ENCODE peak calls at places on chromosomes 2 and 18, in ten cellular contexts. E is K562, X is lung, T is heart right ventricle, G is tibial nerve, W is GM23248, R is IMR-90, J is neural progenitor cell, K is adrenal gland, C is upper lobe of right lung. B is an unnamed sample. For H3K4me1, the result is how much of the 10 kb centered on the place peaks cover.

GRCh38 chr2:66874411-66874810 is 439.5 kb downstream of the MEIS1 start:
- DNase-seq in E (no peak), X (no peak), T (no peak), G (no peak), W (peak), R (peak), J (no peak), K (no peak), C (no peak), B (no peak)

GRCh38 chr2:119449526-119449925 is 17.9 kb downstream of the TMEM37 start:
- DNase-seq in E (no peak), X (no peak), T (no peak), G (no peak), W (no peak), R (no peak), J (peak), K (no peak), C (no peak), B (no peak)

GRCh38 chr2:17672583-17673317 is 80.9 kb downstream of the SMC6 start:
- DNase-seq in E (no peak), X (no peak), T (no peak), G (no peak), W (peak), R (peak), J (no peak), K (no peak), C (no peak), B (no peak)

GRCh38 chr2:218362606-218363005 is 5.9 kb downstream of the CATIP start:
- DNase-seq in E (no peak), X (no peak), T (no peak), G (no peak), W (no peak), R (no peak), J (no peak), K (no peak), C (no peak), B (no peak)

GRCh38 chr2:128315829-128316776 is 2.6 kb downstream of the HS6ST1 start:
- DNase-seq in E (no peak), X (peak), T (peak), G (no peak), W (peak), R (peak), J (no peak), K (no peak), C (peak), B (no peak)

GRCh38 chr2:60957643-60958042 is 59.9 kb upstream of the PEX13 start:
- DNase-seq in E (no peak), X (no peak), T (no peak), G (no peak), W (no peak), R (no peak), J (no peak), K (no peak), C (no peak), B (no peak)

GRCh38 chr2:239744706-239745340 is 280.3 kb downstream of the NDUFA10 start:
- DNase-seq in E (no peak), X (no peak), T (no peak), G (no peak), W (no peak), R (no peak), J (no peak), K (no peak), C (no peak), B (no peak)

GRCh38 chr2:145032791-145033190 is 512.9 kb upstream of the ZEB2 start:
- DNase-seq in E (no peak), X (no peak), T (no peak), G (no peak), W (no peak), R (no peak), J (no peak), K (no peak), C (no peak), B (no peak)

GRCh38 chr2:176491172-176491904 is 222.1 kb downstream of the MTX2 start:
- DNase-seq in E (peak), X (peak), T (peak), G (peak), W (peak), R (peak), J (no peak), K (no peak), C (no peak), B (peak)

GRCh38 chr2:26529406-26530070 is 51.6 kb upstream of the OTOF start:
- DNase-seq in E (no peak), X (no peak), T (no peak), G (no peak), W (no peak), R (no peak), J (no peak), K (no peak), C (peak), B (no peak)
- H3K4me1 ChIP-seq in E (under half), X (under half), T (under half), G (under half), W (under half), R (under half), J (under half), K (under half), C (under half), B (under half)

GRCh38 chr2:102060047-102060446 is 68.3 kb downstream of the IL1R2 start:
- DNase-seq in E (no peak), X (no peak), T (no peak), G (no peak), W (no peak), R (no peak), J (no peak), K (no peak), C (no peak), B (no peak)
- H3K4me1 ChIP-seq in E (half or more), X (under half), T (half or more), G (under half), W (half or more), R (under half), J (under half), K (under half), C (half or more), B (under half)

GRCh38 chr18:63314991-63315662 is 4.4 kb downstream of the BCL2 start:
- DNase-seq in E (no peak), X (no peak), T (no peak), G (no peak), W (no peak), R (no peak), J (no peak), K (no peak), C (no peak), B (no peak)
- H3K4me1 ChIP-seq in E (under half), X (under half), T (half or more), G (under half), W (under half), R (under half), J (under half), K (under half), C (under half), B (under half)

GRCh38 chr2:197196737-197197136 is 113.8 kb downstream of the ANKRD44 start:
- DNase-seq in E (no peak), X (no peak), T (no peak), G (no peak), W (no peak), R (no peak), J (no peak), K (no peak), C (no peak), B (no peak)

GRCh38 chr2:197195591-197195990 is 115.0 kb downstream of the ANKRD44 start:
- DNase-seq in E (no peak), X (no peak), T (no peak), G (no peak), W (no peak), R (no peak), J (no peak), K (no peak), C (no peak), B (no peak)

GRCh38 chr2:197191948-197192338 is 118.6 kb downstream of the ANKRD44 start:
- DNase-seq in E (no peak), X (no peak), T (no peak), G (no peak), W (no peak), R (no peak), J (no peak), K (no peak), C (no peak), B (no peak)

GRCh38 chr2:197189770-197190434 is 120.7 kb downstream of the ANKRD44 start:
- DNase-seq in E (no peak), X (no peak), T (no peak), G (no peak), W (no peak), R (no peak), J (peak), K (no peak), C (no peak), B (no peak)

GRCh38 chr2:197191177-197191947 is 119.2 kb downstream of the ANKRD44 start:
- DNase-seq in E (peak), X (no peak), T (no peak), G (no peak), W (peak), R (peak), J (peak), K (no peak), C (no peak), B (no peak)
- H3K4me1 ChIP-seq in E (under half), X (under half), T (under half), G (under half), W (under half), R (under half), J (under half), K (under half), C (under half), B (under half)